ENCODE peak calls at places on chromosomes 16 and 17, in four cellular contexts. C, Y, V and A are unnamed samples.

GRCh38 chr16:85668676-85669424 is 19.9 kb downstream of the GINS2 start:
- DNase-seq in C (peak), Y (no peak), V (no peak), A (no peak)

GRCh38 chr17:1878419-1879121 is 48.8 kb downstream of the RPA1 start:
- DNase-seq in C (no peak), Y (no peak), V (no peak), A (no peak)

GRCh38 chr17:45137561-45138305 is 2.2 kb downstream of the ACBD4 start:
- DNase-seq in C (no peak), Y (no peak), V (no peak), A (no peak)

GRCh38 chr17:41503202-41503601 is 2.2 kb downstream of the KRT13 start:
- DNase-seq in C (no peak), Y (no peak), V (no peak), A (no peak)

GRCh38 chr17:30905742-30906100 is 317 bp downstream of the TEFM start:
- DNase-seq in C (no peak), Y (no peak), V (no peak), A (no peak)

GRCh38 chr16:65500007-65500406 is 378.1 kb upstream of the CDH11 start:
- DNase-seq in C (no peak), Y (no peak), V (no peak), A (no peak)

GRCh38 chr16:4336701-4337539 is 14.2 kb downstream of the PAM16 start:
- DNase-seq in C (no peak), Y (no peak), V (no peak), A (no peak)

GRCh38 chr17:49494937-49495841 is at the start of gene NGFR:
- DNase-seq in C (peak), Y (peak), V (no peak), A (peak)

GRCh38 chr17:31856750-31857149 is 2.3 kb downstream of the COPRS start:
- DNase-seq in C (no peak), Y (no peak), V (no peak), A (no peak)

GRCh38 chr16:4316103-4316731 is 350 bp downstream of the GLIS2 start:
- DNase-seq in C (no peak), Y (no peak), V (no peak), A (no peak)

GRCh38 chr16:30528799-30529457 is 2.6 kb upstream of the ZNF768 start:
- DNase-seq in C (no peak), Y (no peak), V (no peak), A (no peak)

GRCh38 chr16:50326264-50326663 is 42.5 kb downstream of the BRD7 start:
- DNase-seq in C (no peak), Y (no peak), V (no peak), A (no peak)